ENCODE peak calls at places on chromosome 1, in nine cellular contexts. One of them, this sample, is unnamed.

GRCh38 chr1:245086389-245086969 is 68.3 kb upstream of the KIF26B start:
- DNase-seq in A549: peak; percentile 7
- DNase-seq in transverse colon: no peak
- DNase-seq in body of pancreas: no peak
- DNase-seq in HepG2: peak; percentile 55
- DNase-seq in gastrocnemius medialis: no peak
- DNase-seq in breast epithelium: no peak
- DNase-seq in heart left ventricle: no peak
- DNase-seq in prostate gland: no peak
- DNase-seq in this sample: no peak

GRCh38 chr1:152497273-152497672 is 13.3 kb upstream of the LCE5A start:
- DNase-seq in A549: peak; percentile 71
- DNase-seq in transverse colon: no peak
- DNase-seq in body of pancreas: no peak
- DNase-seq in HepG2: peak; percentile 20
- DNase-seq in gastrocnemius medialis: no peak
- DNase-seq in breast epithelium: no peak
- DNase-seq in heart left ventricle: no peak
- DNase-seq in prostate gland: no peak
- DNase-seq in this sample: no peak

GRCh38 chr1:118978914-118979701 is 9.0 kb downstream of the TBX15 start:
- DNase-seq in A549: no peak
- DNase-seq in transverse colon: no peak
- DNase-seq in body of pancreas: no peak
- DNase-seq in HepG2: no peak
- DNase-seq in gastrocnemius medialis: no peak
- DNase-seq in breast epithelium: no peak
- DNase-seq in heart left ventricle: no peak
- DNase-seq in prostate gland: no peak
- DNase-seq in this sample: no peak

GRCh38 chr1:66412689-66413088 is 121.3 kb upstream of the SGIP1 start:
- DNase-seq in A549: no peak
- DNase-seq in transverse colon: no peak
- DNase-seq in body of pancreas: no peak
- DNase-seq in HepG2: no peak
- DNase-seq in gastrocnemius medialis: no peak
- DNase-seq in breast epithelium: no peak
- DNase-seq in heart left ventricle: no peak
- DNase-seq in prostate gland: no peak
- DNase-seq in this sample: no peak

GRCh38 chr1:92459871-92460320 is 26.8 kb downstream of the GFI1 start:
- DNase-seq in A549: no peak
- DNase-seq in transverse colon: no peak
- DNase-seq in body of pancreas: no peak
- DNase-seq in HepG2: no peak
- DNase-seq in gastrocnemius medialis: no peak
- DNase-seq in breast epithelium: no peak
- DNase-seq in heart left ventricle: no peak
- DNase-seq in prostate gland: no peak
- DNase-seq in this sample: no peak

GRCh38 chr1:212286437-212287131 is 1.4 kb downstream of the PPP2R5A start:
- DNase-seq in A549: no peak
- DNase-seq in transverse colon: no peak
- DNase-seq in body of pancreas: no peak
- DNase-seq in HepG2: no peak
- DNase-seq in gastrocnemius medialis: peak; percentile 15
- DNase-seq in breast epithelium: no peak
- DNase-seq in heart left ventricle: peak; percentile 18
- DNase-seq in prostate gland: peak; percentile 40
- DNase-seq in this sample: peak; percentile 44

GRCh38 chr1:81690881-81691453 is 109.8 kb upstream of the ADGRL2 start:
- DNase-seq in A549: no peak
- DNase-seq in transverse colon: no peak
- DNase-seq in body of pancreas: no peak
- DNase-seq in HepG2: no peak
- DNase-seq in gastrocnemius medialis: no peak
- DNase-seq in breast epithelium: no peak
- DNase-seq in heart left ventricle: no peak
- DNase-seq in prostate gland: no peak
- DNase-seq in this sample: no peak

GRCh38 chr1:193183019-193183643 is 3.3 kb downstream of the B3GALT2 start:
- DNase-seq in A549: peak; percentile 54
- DNase-seq in transverse colon: no peak
- DNase-seq in body of pancreas: no peak
- DNase-seq in HepG2: peak; percentile 39
- DNase-seq in gastrocnemius medialis: no peak
- DNase-seq in breast epithelium: no peak
- DNase-seq in heart left ventricle: no peak
- DNase-seq in prostate gland: peak; percentile 20
- DNase-seq in this sample: no peak

GRCh38 chr1:33237579-33237978 is 18.7 kb upstream of the ZNF362 start:
- DNase-seq in A549: no peak
- DNase-seq in transverse colon: no peak
- DNase-seq in body of pancreas: no peak
- DNase-seq in HepG2: no peak
- DNase-seq in gastrocnemius medialis: no peak
- DNase-seq in breast epithelium: no peak
- DNase-seq in heart left ventricle: no peak
- DNase-seq in prostate gland: no peak
- DNase-seq in this sample: no peak

GRCh38 chr1:214568328-214568727 is 16.9 kb upstream of the PTPN14 start:
- DNase-seq in A549: no peak
- DNase-seq in transverse colon: no peak
- DNase-seq in body of pancreas: no peak
- DNase-seq in HepG2: no peak
- DNase-seq in gastrocnemius medialis: no peak
- DNase-seq in breast epithelium: no peak
- DNase-seq in heart left ventricle: no peak
- DNase-seq in prostate gland: no peak
- DNase-seq in this sample: no peak

GRCh38 chr1:181443231-181443853 is 40.0 kb upstream of the CACNA1E start:
- DNase-seq in A549: no peak
- DNase-seq in transverse colon: no peak
- DNase-seq in body of pancreas: no peak
- DNase-seq in HepG2: no peak
- DNase-seq in gastrocnemius medialis: no peak
- DNase-seq in breast epithelium: no peak
- DNase-seq in heart left ventricle: no peak
- DNase-seq in prostate gland: no peak
- DNase-seq in this sample: no peak

GRCh38 chr1:86394416-86394815 is 1.7 kb downstream of the ODF2L start:
- DNase-seq in A549: no peak
- DNase-seq in transverse colon: no peak
- DNase-seq in body of pancreas: no peak
- DNase-seq in HepG2: no peak
- DNase-seq in gastrocnemius medialis: no peak
- DNase-seq in breast epithelium: no peak
- DNase-seq in heart left ventricle: no peak
- DNase-seq in prostate gland: no peak
- DNase-seq in this sample: no peak

GRCh38 chr1:190474587-190475305 is 2.9 kb downstream of the BRINP3 start:
- DNase-seq in A549: no peak
- DNase-seq in transverse colon: peak; percentile 38
- DNase-seq in body of pancreas: peak; percentile 22
- DNase-seq in HepG2: no peak
- DNase-seq in gastrocnemius medialis: no peak
- DNase-seq in breast epithelium: no peak
- DNase-seq in heart left ventricle: no peak
- DNase-seq in prostate gland: no peak
- DNase-seq in this sample: no peak

GRCh38 chr1:15949453-15950245 is 26.3 kb downstream of the ZBTB17 start:
- DNase-seq in A549: peak; percentile 72
- DNase-seq in transverse colon: peak; percentile 88
- DNase-seq in body of pancreas: peak; percentile 93
- DNase-seq in HepG2: peak; percentile 37
- DNase-seq in gastrocnemius medialis: peak; percentile 86
- DNase-seq in breast epithelium: peak; percentile 94
- DNase-seq in heart left ventricle: peak; percentile 84
- DNase-seq in prostate gland: peak; percentile 72
- DNase-seq in this sample: peak; percentile 78

GRCh38 chr1:111275079-111275478 is 15.6 kb upstream of the CHIA start:
- DNase-seq in A549: peak; percentile 10
- DNase-seq in transverse colon: peak; percentile 9
- DNase-seq in body of pancreas: no peak
- DNase-seq in HepG2: no peak
- DNase-seq in gastrocnemius medialis: peak; percentile 31
- DNase-seq in breast epithelium: peak; percentile 47
- DNase-seq in heart left ventricle: peak; percentile 63
- DNase-seq in prostate gland: no peak
- DNase-seq in this sample: no peak

GRCh38 chr1:1462318-1462966 is 9.1 kb upstream of the ATAD3B start:
- DNase-seq in A549: no peak
- DNase-seq in transverse colon: peak; percentile 51
- DNase-seq in body of pancreas: peak; percentile 84
- DNase-seq in HepG2: peak; percentile 51
- DNase-seq in gastrocnemius medialis: no peak
- DNase-seq in breast epithelium: peak; percentile 57
- DNase-seq in heart left ventricle: peak; percentile 57
- DNase-seq in prostate gland: peak; percentile 41
- DNase-seq in this sample: no peak

GRCh38 chr1:175830500-175830899 is 87.1 kb upstream of the TNR start:
- DNase-seq in A549: no peak
- DNase-seq in transverse colon: no peak
- DNase-seq in body of pancreas: no peak
- DNase-seq in HepG2: no peak
- DNase-seq in gastrocnemius medialis: no peak
- DNase-seq in breast epithelium: no peak
- DNase-seq in heart left ventricle: no peak
- DNase-seq in prostate gland: no peak
- DNase-seq in this sample: no peak

GRCh38 chr1:152112101-152112884 is 3.0 kb downstream of the TCHH start:
- DNase-seq in A549: peak; percentile 36
- DNase-seq in transverse colon: no peak
- DNase-seq in body of pancreas: peak; percentile 8
- DNase-seq in HepG2: no peak
- DNase-seq in gastrocnemius medialis: no peak
- DNase-seq in breast epithelium: no peak
- DNase-seq in heart left ventricle: no peak
- DNase-seq in prostate gland: no peak
- DNase-seq in this sample: no peak

DNA sequence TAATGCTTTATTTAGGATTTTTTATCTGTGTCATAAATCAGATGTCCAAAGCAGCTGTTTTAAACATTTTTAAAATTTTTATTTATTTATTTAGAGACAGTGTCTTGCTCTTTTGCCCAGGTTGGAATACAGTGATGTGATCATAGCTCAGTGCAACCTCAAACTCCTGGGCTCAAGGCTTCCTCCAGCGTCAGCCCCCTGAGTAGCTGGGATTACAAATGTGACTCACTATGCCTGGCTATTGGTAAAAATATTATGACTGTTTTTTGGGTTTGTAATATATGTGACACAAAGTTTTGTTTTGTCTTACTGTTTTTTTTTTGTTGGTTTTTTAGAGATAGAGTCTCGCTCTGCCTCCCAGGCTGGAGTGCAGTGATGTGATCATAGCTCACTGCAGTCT is 11.8 kb downstream of the ZBED6 start:
- DNase-seq in A549: no peak
- DNase-seq in transverse colon: no peak
- DNase-seq in body of pancreas: no peak
- DNase-seq in HepG2: no peak
- DNase-seq in gastrocnemius medialis: no peak
- DNase-seq in breast epithelium: no peak
- DNase-seq in heart left ventricle: no peak
- DNase-seq in prostate gland: no peak
- DNase-seq in this sample: no peak
- H3K27ac ChIP-seq in A549: no peak overlapping the region
- H3K27ac ChIP-seq in transverse colon: peak overlapping the region; percentile 12
- H3K27ac ChIP-seq in body of pancreas: no peak overlapping the region
- H3K27ac ChIP-seq in HepG2: no peak overlapping the region
- H3K27ac ChIP-seq in gastrocnemius medialis: no peak overlapping the region
- H3K27ac ChIP-seq in breast epithelium: no peak overlapping the region
- H3K27ac ChIP-seq in heart left ventricle: no peak overlapping the region
- H3K27ac ChIP-seq in prostate gland: no peak overlapping the region
- H3K27ac ChIP-seq in this sample: no peak overlapping the region

GRCh38 chr1:2822621-2823145 is 21.2 kb upstream of the TTC34 start:
- DNase-seq in A549: no peak
- DNase-seq in transverse colon: no peak
- DNase-seq in body of pancreas: no peak
- DNase-seq in HepG2: no peak
- DNase-seq in gastrocnemius medialis: no peak
- DNase-seq in breast epithelium: no peak
- DNase-seq in heart left ventricle: no peak
- DNase-seq in prostate gland: no peak
- DNase-seq in this sample: no peak
- H3K9me3 ChIP-seq in A549: no peaks in the 10 kb centered on the region
- H3K9me3 ChIP-seq in transverse colon: no peaks in the 10 kb centered on the region
- H3K9me3 ChIP-seq in body of pancreas: no peaks in the 10 kb centered on the region
- H3K9me3 ChIP-seq in HepG2: peaks cover 7% of the 10 kb centered on the region
- H3K9me3 ChIP-seq in gastrocnemius medialis: no peaks in the 10 kb centered on the region
- H3K9me3 ChIP-seq in breast epithelium: peaks cover 10% of the 10 kb centered on the region
- H3K9me3 ChIP-seq in heart left ventricle: peaks cover 3% of the 10 kb centered on the region
- H3K9me3 ChIP-seq in prostate gland: no peaks in the 10 kb centered on the region
- H3K9me3 ChIP-seq in this sample: no peaks in the 10 kb centered on the region

DNA sequence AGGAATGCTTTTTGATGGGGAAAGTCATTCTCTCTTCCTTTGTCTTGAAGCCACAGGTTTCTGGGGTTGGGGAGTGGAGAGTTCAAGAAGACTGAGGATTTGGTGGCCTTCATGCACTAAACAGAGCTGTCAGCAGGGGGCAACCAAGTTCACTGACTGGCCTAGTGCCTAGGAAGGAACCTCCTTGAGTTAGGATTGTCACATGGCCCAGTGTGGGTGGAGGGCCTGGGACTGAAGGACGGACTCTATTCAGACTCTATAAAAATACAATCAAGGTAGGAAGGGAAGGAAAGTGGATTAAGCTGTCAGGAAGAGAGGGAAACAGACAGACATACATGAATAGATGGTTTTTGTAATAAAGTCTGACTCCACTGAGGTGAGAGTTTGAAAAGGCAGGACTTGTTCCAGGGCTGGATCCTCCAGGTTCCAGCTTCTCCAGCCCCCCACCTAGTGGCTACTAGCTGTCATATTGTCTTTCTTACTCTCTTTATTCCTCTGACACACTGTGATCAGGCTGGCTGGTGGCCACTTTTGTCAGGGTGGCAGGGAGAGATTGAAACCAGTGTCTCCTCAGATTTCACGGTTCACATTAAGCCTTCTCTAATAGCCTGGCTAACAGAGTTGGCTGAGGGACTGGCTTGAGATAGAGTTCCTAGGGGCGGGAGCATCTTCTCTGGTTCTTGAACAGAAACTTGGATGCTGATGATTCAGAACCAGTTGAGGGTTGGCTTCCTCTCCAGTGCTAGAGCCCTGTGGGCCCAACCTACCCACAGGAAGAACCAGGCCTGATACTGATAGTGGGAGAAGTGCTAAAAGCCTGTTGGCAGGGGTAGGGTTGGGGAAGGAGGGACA is 4.1 kb upstream of the SH3BGRL3 start:
- DNase-seq in A549: peak; percentile 85
- DNase-seq in transverse colon: peak; percentile 93
- DNase-seq in body of pancreas: peak; percentile 88
- DNase-seq in HepG2: peak; percentile 59
- DNase-seq in gastrocnemius medialis: peak; percentile 82
- DNase-seq in breast epithelium: peak; percentile 71
- DNase-seq in heart left ventricle: peak; percentile 85
- DNase-seq in prostate gland: peak; percentile 84
- DNase-seq in this sample: no peak
- TF ChIP-seq POLR2A in A549: no peak
- TF ChIP-seq POLR2A in transverse colon: peak; percentile 48
- TF ChIP-seq POLR2A in body of pancreas: peak; percentile 32
- TF ChIP-seq POLR2A in HepG2: no peak
- TF ChIP-seq POLR2A in gastrocnemius medialis: no peak
- TF ChIP-seq POLR2A in breast epithelium: no peak
- TF ChIP-seq POLR2A in heart left ventricle: no peak
- TF ChIP-seq POLR2A in prostate gland: peak; percentile 32
- TF ChIP-seq POLR2A in this sample: no peak

GRCh38 chr1:8450312-8450711 is 132.4 kb downstream of the SLC45A1 start:
- DNase-seq in A549: no peak
- DNase-seq in transverse colon: no peak
- DNase-seq in body of pancreas: no peak
- DNase-seq in HepG2: no peak
- DNase-seq in gastrocnemius medialis: no peak
- DNase-seq in breast epithelium: no peak
- DNase-seq in heart left ventricle: no peak
- DNase-seq in prostate gland: no peak
- DNase-seq in this sample: no peak
- H3K27ac ChIP-seq in A549: no peak overlapping the region
- H3K27ac ChIP-seq in transverse colon: no peak overlapping the region
- H3K27ac ChIP-seq in body of pancreas: no peak overlapping the region
- H3K27ac ChIP-seq in HepG2: no peak overlapping the region
- H3K27ac ChIP-seq in gastrocnemius medialis: peak overlapping the region; percentile 66
- H3K27ac ChIP-seq in breast epithelium: no peak overlapping the region
- H3K27ac ChIP-seq in heart left ventricle: peak overlapping the region; percentile 71
- H3K27ac ChIP-seq in prostate gland: no peak overlapping the region
- H3K27ac ChIP-seq in this sample: no peak overlapping the region